ENCODE peak calls at places on chromosomes 16 and 17, in ten cellular contexts. V is upper lobe of right lung, H is psoas muscle, C is esophagus squamous epithelium, O is fibroblast of lung, U is uterus, Z is endothelial cell of umbilical vein, R is IMR-90, M is bronchial epithelial cell, A is coronary artery. W is an unnamed sample.

GRCh38 chr17:74460996-74461395 is 5.4 kb upstream of the CD300A start:
- DNase-seq in A (no peak), M (no peak), O (no peak), H (no peak), U (no peak), C (no peak), R (no peak), Z (no peak), V (no peak), W (no peak)

GRCh38 chr16:79644977-79645667 is 44.6 kb upstream of the MAF start:
- DNase-seq in H (no peak), M (peak), V (no peak), O (peak), R (no peak), C (no peak), U (no peak), Z (no peak), A (no peak), W (peak)

GRCh38 chr16:49453001-49453400 is 79.4 kb downstream of the C16orf78 start:
- DNase-seq in A (no peak), C (no peak), H (no peak), U (no peak), Z (no peak), R (no peak), V (peak), M (no peak), O (no peak), W (no peak)

GRCh38 chr16:30750876-30751465 is 2.7 kb downstream of the PHKG2 start:
- DNase-seq in H (no peak), O (no peak), U (no peak), A (peak), Z (no peak), V (no peak), M (no peak), C (no peak), R (no peak), W (no peak)

GRCh38 chr16:15966420-15967222 is 17.2 kb downstream of the ABCC1 start:
- DNase-seq in Z (peak), A (no peak), V (no peak), M (peak), C (no peak), R (peak), O (peak), U (no peak), H (no peak), W (no peak)

GRCh38 chr17:75919611-75920010 is 14.9 kb upstream of the MRPL38 start:
- DNase-seq in C (no peak), A (no peak), M (no peak), R (no peak), V (no peak), O (no peak), Z (no peak), U (no peak), H (no peak), W (no peak)

GRCh38 chr17:19470529-19471261 is 59.7 kb downstream of the RNF112 start:
- DNase-seq in V (no peak), R (peak), Z (no peak), H (peak), O (no peak), C (no peak), U (peak), M (no peak), A (peak), W (no peak)

GRCh38 chr16:6753553-6753952 is 579.1 kb upstream of the RBFOX1 start:
- DNase-seq in M (no peak), U (no peak), H (no peak), O (no peak), R (no peak), A (no peak), Z (no peak), V (no peak), C (no peak), W (no peak)

GRCh38 chr16:11224894-11225676 is 30.9 kb downstream of the SOCS1 start:
- DNase-seq in V (peak), Z (no peak), A (no peak), O (no peak), H (peak), U (no peak), M (no peak), R (peak), C (peak), W (no peak)

GRCh38 chr17:17641621-17642409 is 39.4 kb upstream of the RAI1 start:
- DNase-seq in U (peak), C (no peak), M (peak), O (peak), Z (peak), H (peak), R (peak), V (peak), A (peak), W (peak)

GRCh38 chr17:65660947-65661346 is 99.5 kb upstream of the AXIN2 start:
- DNase-seq in U (no peak), Z (peak), A (no peak), O (peak), M (peak), R (peak), C (no peak), H (no peak), V (no peak), W (no peak)

GRCh38 chr16:4709481-4709880 is 16.1 kb downstream of the NUDT16L1 start:
- DNase-seq in Z (no peak), V (no peak), A (no peak), O (peak), C (no peak), H (no peak), R (peak), U (no peak), M (no peak), W (no peak)

GRCh38 chr17:21199856-21200255 is 14.1 kb downstream of the TMEM11 start:
- DNase-seq in U (no peak), Z (no peak), H (no peak), A (no peak), V (no peak), R (no peak), C (no peak), M (no peak), O (no peak), W (no peak)

GRCh38 chr16:70737377-70738082 is 51.7 kb upstream of the MTSS2 start:
- DNase-seq in Z (no peak), O (peak), M (no peak), A (peak), H (peak), U (peak), R (peak), C (no peak), V (peak), W (peak)

GRCh38 chr16:57982345-57982744 is 11.4 kb upstream of the CNGB1 start:
- DNase-seq in U (no peak), H (no peak), M (no peak), A (no peak), Z (no peak), C (no peak), O (no peak), R (no peak), V (no peak), W (no peak)

GRCh38 chr16:22373662-22374310 is 633 bp downstream of the CDR2 start:
- DNase-seq in A (peak), M (no peak), U (peak), O (no peak), Z (peak), R (no peak), V (peak), H (peak), C (no peak), W (no peak)

GRCh38 chr16:1137604-1138003 is 15.3 kb upstream of the CACNA1H start:
- DNase-seq in C (no peak), U (no peak), Z (no peak), V (no peak), M (no peak), O (peak), H (peak), R (peak), A (no peak), W (no peak)

GRCh38 chr16:22813223-22813945 is 578 bp upstream of the HS3ST2 start:
- DNase-seq in V (peak), M (peak), O (peak), Z (peak), U (no peak), A (no peak), R (peak), C (no peak), H (peak), W (no peak)

GRCh38 chr17:39229274-39229913 is 3.6 kb upstream of the STAC2 start:
- DNase-seq in R (peak), U (no peak), H (no peak), A (no peak), Z (no peak), O (peak), V (no peak), C (no peak), M (peak), W (no peak)

GRCh38 chr16:23634461-23635036 is 6.6 kb downstream of the PALB2 start:
- DNase-seq in M (no peak), C (no peak), V (no peak), Z (no peak), O (no peak), R (no peak), H (no peak), A (no peak), U (no peak), W (no peak)

GRCh38 chr16:11403920-11404319 is 58.7 kb downstream of the RMI2 start:
- DNase-seq in H (no peak), R (no peak), V (no peak), O (no peak), C (no peak), U (no peak), A (no peak), Z (no peak), M (no peak), W (no peak)

GRCh38 chr17:20095366-20096080 is 86.4 kb downstream of the SPECC1 start:
- DNase-seq in A (peak), Z (peak), M (peak), C (no peak), O (peak), V (no peak), R (peak), H (peak), U (peak), W (no peak)

GRCh38 chr17:81553018-81553615 is 964 bp upstream of the FAAP100 start:
- DNase-seq in U (peak), Z (peak), M (peak), H (peak), R (peak), A (peak), C (peak), V (peak), O (peak), W (no peak)

GRCh38 chr17:74960739-74961342 is 11.7 kb downstream of the HID1 start:
- DNase-seq in H (no peak), Z (no peak), U (no peak), O (peak), C (no peak), V (peak), R (peak), A (no peak), M (peak), W (no peak)

GRCh38 chr17:81685108-81685507 is 1.3 kb downstream of the HGS start:
- DNase-seq in H (no peak), V (no peak), A (no peak), O (peak), R (peak), C (no peak), Z (peak), M (peak), U (no peak), W (no peak)

GRCh38 chr17:80270836-80271235 is 10.2 kb downstream of the RNF213 start:
- DNase-seq in O (no peak), H (no peak), U (no peak), Z (no peak), R (no peak), V (no peak), M (no peak), C (no peak), A (no peak), W (no peak)

GRCh38 chr17:65039349-65039988 is 17.1 kb downstream of the GNA13 start:
- DNase-seq in C (no peak), A (no peak), V (no peak), O (no peak), U (no peak), M (peak), Z (no peak), H (no peak), R (no peak), W (no peak)

GRCh38 chr17:62705781-62706597 is 78.5 kb downstream of the MRC2 start:
- DNase-seq in U (no peak), Z (peak), C (no peak), H (no peak), O (peak), A (no peak), R (peak), M (no peak), V (peak), W (no peak)

GRCh38 chr16:30085247-30085646 is 6.5 kb downstream of the TBX6 start:
- DNase-seq in U (no peak), M (no peak), H (peak), C (no peak), R (no peak), Z (no peak), A (no peak), V (no peak), O (no peak), W (no peak)

GRCh38 chr16:24906199-24906808 is 60.5 kb downstream of the SLC5A11 start:
- DNase-seq in M (peak), C (no peak), A (no peak), V (no peak), Z (peak), R (peak), U (no peak), H (no peak), O (peak), W (no peak)
- TF ChIP-seq CTCF in M (peak), C (no peak), A (peak), V (peak), Z (peak), R (peak), U (no peak), H (peak), O (peak), W (peak)

DNA sequence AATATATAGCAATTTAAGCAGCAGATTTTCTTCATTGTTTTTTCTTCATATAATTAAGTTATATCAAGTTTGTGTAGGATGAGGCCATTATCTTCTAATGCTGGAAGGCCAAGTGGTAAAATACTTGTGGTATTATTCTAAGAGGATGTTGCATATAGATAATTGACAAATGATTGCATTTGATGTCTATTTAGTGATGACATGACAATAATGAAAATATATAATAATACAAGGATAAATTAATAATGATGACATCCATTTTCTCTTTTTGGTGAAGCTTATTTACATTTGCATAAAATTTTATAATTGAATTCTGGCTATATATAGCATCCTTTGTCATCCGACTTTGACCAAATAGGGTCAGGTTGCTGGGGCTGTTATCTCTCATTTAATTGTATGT is 195.4 kb upstream of the KCNJ16 start:
- DNase-seq in Z (no peak), V (no peak), C (no peak), R (no peak), O (no peak), M (no peak), H (no peak), A (no peak), U (no peak), W (no peak)
- H3K4me3 ChIP-seq in Z (no peak), V (no peak), C (no peak), R (no peak), O (no peak), M (no peak), H (no peak), A (no peak), U (no peak), W (no peak)

GRCh38 chr17:47725446-47726109 is 7.5 kb upstream of the TBX21 start:
- DNase-seq in M (no peak), H (no peak), R (no peak), V (no peak), U (no peak), Z (no peak), A (no peak), C (no peak), O (no peak), W (no peak)
- TF ChIP-seq CTCF in M (no peak), H (no peak), R (no peak), V (no peak), U (no peak), Z (no peak), A (no peak), C (no peak), O (peak), W (peak)

DNA sequence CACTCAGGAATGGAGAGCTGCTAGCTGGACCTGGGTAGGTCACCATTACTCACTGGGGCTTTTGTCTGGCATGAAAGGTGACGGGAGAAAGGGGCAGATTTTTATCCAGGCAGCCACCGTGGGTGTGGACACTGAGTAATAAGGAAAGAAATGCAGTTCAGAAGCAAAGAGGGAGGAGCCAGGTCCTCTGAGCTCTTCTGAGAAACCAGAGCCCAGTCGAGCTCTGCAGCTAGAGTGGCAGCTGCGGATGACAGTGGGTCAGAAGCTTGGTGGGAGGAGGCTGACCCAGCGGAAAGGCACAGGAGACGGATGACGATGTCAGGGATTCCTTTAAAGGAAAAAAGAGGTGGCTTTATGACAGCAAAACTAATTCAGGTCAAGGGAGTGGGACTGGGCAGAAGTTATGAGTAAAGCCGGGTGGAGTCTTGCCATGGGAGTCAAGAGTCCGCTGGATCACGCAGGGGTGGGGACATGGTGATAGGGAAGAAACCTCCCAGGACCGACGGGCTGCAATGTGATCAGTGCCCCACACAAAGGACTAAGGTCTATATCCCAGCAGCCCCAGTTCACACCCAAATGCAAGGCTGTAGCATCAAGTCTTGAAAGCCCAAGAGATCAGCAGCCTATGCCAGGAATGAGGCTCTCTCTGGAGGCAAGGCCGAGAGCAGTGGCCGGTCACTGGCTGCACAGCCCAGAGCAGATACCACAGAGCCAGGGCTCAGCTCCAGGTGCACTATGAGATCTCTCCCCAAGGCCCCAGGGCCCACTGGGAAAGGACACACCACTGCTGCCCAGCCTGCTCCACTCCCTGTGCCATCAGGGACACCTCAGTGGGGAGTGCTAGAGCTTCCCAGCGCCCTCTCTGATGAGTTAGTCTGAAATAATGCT is 6.3 kb upstream of the MNT start:
- DNase-seq in C (no peak), V (no peak), O (peak), U (peak), A (peak), H (peak), M (peak), Z (peak), R (peak), W (peak)
- H3K4me3 ChIP-seq in C (peak), V (no peak), O (no peak), U (no peak), A (peak), H (peak), M (no peak), Z (no peak), R (no peak), W (no peak)

GRCh38 chr16:2424061-2425007 is 4.9 kb upstream of the CCNF start:
- DNase-seq in U (no peak), M (no peak), Z (no peak), H (no peak), O (no peak), V (peak), R (no peak), A (no peak), C (no peak), W (no peak)

GRCh38 chr16:2422123-2422867 is 7.0 kb upstream of the CCNF start:
- DNase-seq in A (no peak), R (no peak), O (no peak), U (no peak), Z (no peak), V (peak), H (no peak), M (no peak), C (no peak), W (no peak)

GRCh38 chr16:2415085-2415484 is 14.2 kb upstream of the CCNF start:
- DNase-seq in Z (no peak), H (no peak), O (no peak), R (no peak), A (no peak), C (no peak), M (no peak), U (no peak), V (no peak), W (no peak)

GRCh38 chr16:2425008-2425518 is 4.2 kb upstream of the CCNF start:
- DNase-seq in Z (no peak), O (no peak), U (no peak), H (no peak), R (no peak), C (no peak), M (no peak), V (peak), A (no peak), W (no peak)

GRCh38 chr16:2420035-2420434 is 9.2 kb upstream of the CCNF start:
- DNase-seq in R (peak), A (no peak), U (no peak), H (no peak), V (no peak), O (peak), Z (no peak), C (no peak), M (no peak), W (no peak)
- TF ChIP-seq CTCF in R (no peak), A (no peak), U (no peak), H (no peak), V (no peak), O (no peak), Z (no peak), C (no peak), M (no peak), W (no peak)

DNA sequence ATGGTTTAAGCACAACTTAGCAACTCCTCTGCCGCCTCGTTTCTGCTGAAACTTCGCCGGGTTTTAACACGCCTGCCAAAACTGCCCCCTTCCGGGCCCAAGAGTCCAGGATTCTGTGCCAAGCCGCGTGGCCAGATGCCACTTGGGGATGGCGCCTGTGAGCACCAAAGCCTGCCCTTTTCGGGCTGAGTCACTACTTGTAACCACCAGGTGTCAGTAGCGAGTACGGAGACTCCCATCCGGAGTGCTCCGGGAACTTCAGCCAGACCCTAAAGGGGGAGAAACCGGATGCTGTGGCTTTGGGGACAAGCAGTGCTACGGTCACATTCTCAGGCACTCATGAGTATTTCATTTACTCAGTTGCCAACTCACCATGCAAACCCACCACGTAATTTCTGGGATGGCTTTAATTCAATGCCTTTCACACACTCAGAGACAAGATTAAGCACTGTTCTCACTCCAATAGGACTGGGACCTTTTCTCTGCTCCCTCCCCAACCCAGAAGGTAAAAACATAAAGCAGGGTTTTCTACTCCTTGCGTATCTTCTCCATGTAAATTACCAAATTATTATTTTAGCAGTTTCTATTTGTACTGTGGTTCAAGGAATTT is 7.7 kb downstream of the PMP22 start:
- DNase-seq in Z (peak), V (peak), M (peak), R (peak), C (no peak), U (peak), H (peak), A (peak), O (peak), W (peak)
- H3K4me3 ChIP-seq in Z (no peak), V (peak), M (no peak), R (no peak), C (peak), U (no peak), H (peak), A (peak), O (peak), W (no peak)

GRCh38 chr16:76157629-76158028 is 119.6 kb upstream of the CNTNAP4 start:
- DNase-seq in O (no peak), C (no peak), V (no peak), H (no peak), A (no peak), Z (no peak), R (no peak), M (no peak), U (no peak), W (no peak)
- TF ChIP-seq CTCF in O (no peak), C (no peak), V (no peak), H (no peak), A (no peak), Z (no peak), R (no peak), M (no peak), U (no peak), W (no peak)